ENCODE peak calls at places on chromosomes 5 and 9, in four cellular contexts. U, I, V and N are unnamed samples.

GRCh38 chr9:126157409-126157808 is 169.2 kb upstream of the MVB12B start:
- DNase-seq in U (no peak), V (no peak), I (no peak), N (no peak)

GRCh38 chr5:152942633-152943336 is 537.7 kb upstream of the NMUR2 start:
- DNase-seq in I (no peak), U (no peak), V (no peak), N (no peak)

GRCh38 chr9:109244179-109245132 is 76.4 kb downstream of the EPB41L4B start:
- DNase-seq in U (peak; percentile 52), I (peak; percentile 80), V (peak; percentile 68), N (peak; percentile 90)

GRCh38 chr5:13993926-13994325 is 49.4 kb upstream of the DNAH5 start:
- DNase-seq in I (no peak), V (no peak), U (no peak), N (no peak)

GRCh38 chr9:426264-426663 is 211.6 kb downstream of the DOCK8 start:
- DNase-seq in U (no peak), I (no peak), V (no peak), N (no peak)

GRCh38 chr5:28748446-28748845 is 1710.1 kb upstream of the CDH9 start:
- DNase-seq in I (no peak), U (no peak), V (no peak), N (no peak)

GRCh38 chr9:93594041-93594756 is 17.8 kb downstream of the PHF2 start:
- DNase-seq in I (no peak), U (no peak), V (no peak), N (no peak)

GRCh38 chr5:137501846-137502406 is 2.8 kb upstream of the SPOCK1 start:
- DNase-seq in V (peak; percentile 38), I (no peak), U (no peak), N (no peak)

GRCh38 chr9:105535920-105536668 is 21.8 kb upstream of the FKTN start:
- DNase-seq in V (no peak), I (no peak), U (no peak), N (no peak)

GRCh38 chr9:5958273-5958672 is 57.2 kb downstream of the RANBP6 start:
- DNase-seq in U (no peak), V (no peak), I (no peak), N (peak; percentile 63)

GRCh38 chr5:147427784-147428401 is 82.0 kb downstream of the DPYSL3 start:
- DNase-seq in V (peak; percentile 57), I (no peak), U (no peak), N (no peak)

GRCh38 chr9:85215936-85216335 is 525.8 kb downstream of the AGTPBP1 start:
- DNase-seq in V (peak; percentile 81), U (no peak), I (no peak), N (no peak)

GRCh38 chr5:98768160-98769005 is 5.1 kb upstream of the RGMB start:
- DNase-seq in U (no peak), I (peak; percentile 89), V (peak; percentile 76), N (peak; percentile 67)

GRCh38 chr9:130846487-130847305 is 11.6 kb downstream of the ABL1 start:
- DNase-seq in V (peak; percentile 79), I (no peak), U (no peak), N (no peak)

GRCh38 chr9:130173462-130173876 is 1.3 kb downstream of the NCS1 start:
- DNase-seq in I (no peak), U (no peak), V (peak; percentile 63), N (no peak)

GRCh38 chr5:122458278-122458872 is 146.3 kb downstream of the SNCAIP start:
- DNase-seq in V (peak; percentile 49), U (peak; percentile 21), I (no peak), N (peak; percentile 69)

GRCh38 chr5:96997265-96997859 is 61.5 kb downstream of the LNPEP start:
- DNase-seq in V (peak; percentile 68), U (peak; percentile 32), I (no peak), N (peak; percentile 85)

GRCh38 chr5:73523861-73524260 is 25.6 kb downstream of the BTF3 start:
- DNase-seq in V (peak; percentile 43), U (no peak), I (no peak), N (no peak)

GRCh38 chr5:135553688-135554462 is 18.1 kb upstream of the NEUROG1 start:
- DNase-seq in U (peak; percentile 43), V (peak; percentile 66), I (peak; percentile 76), N (no peak)

GRCh38 chr9:21830589-21830988 is 28.2 kb downstream of the MTAP start:
- DNase-seq in I (no peak), U (no peak), V (peak; percentile 70), N (no peak)

GRCh38 chr5:78573318-78573717 is 75.3 kb downstream of the LHFPL2 start:
- DNase-seq in U (no peak), V (no peak), I (no peak), N (no peak)

GRCh38 chr5:2687746-2688145 is 63.7 kb downstream of the IRX2 start:
- DNase-seq in U (no peak), V (no peak), I (no peak), N (no peak)
- H2AFZ ChIP-seq in U (no peak overlapping the region), V (no peak overlapping the region), I (no peak overlapping the region), N (no peak overlapping the region)

GRCh38 chr5:115377468-115378217 is 81.2 kb upstream of the CCDC112 start:
- DNase-seq in I (no peak), V (peak; percentile 94), U (peak; percentile 35), N (no peak)
- H2AFZ ChIP-seq in I (no peak overlapping the region), V (peak overlapping the region; percentile 12), U (peak overlapping the region; percentile 59), N (no peak overlapping the region)

DNA sequence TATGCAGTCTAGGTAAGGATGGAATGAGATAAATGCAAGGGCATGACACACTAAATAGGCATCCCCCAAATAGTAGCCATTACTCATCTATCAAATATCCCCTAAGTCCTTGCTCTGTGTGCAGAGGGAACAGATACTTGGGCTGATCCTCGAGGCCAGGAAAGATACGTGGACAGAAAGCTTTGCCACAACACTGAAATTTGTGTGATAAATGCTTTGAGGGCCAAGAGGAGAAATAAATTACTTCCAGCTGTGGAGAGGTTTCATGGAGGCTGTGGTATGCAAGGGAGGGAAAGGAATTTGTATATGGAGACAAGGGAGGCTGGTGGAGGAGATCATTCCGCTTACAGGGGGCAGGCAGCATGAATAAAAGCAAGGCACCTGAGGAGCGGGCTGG is 18.5 kb downstream of the ATOX1 start:
- DNase-seq in V (peak; percentile 94), U (no peak), I (no peak), N (no peak)
- H2AFZ ChIP-seq in V (no peak overlapping the region), U (no peak overlapping the region), I (no peak overlapping the region), N (no peak overlapping the region)

DNA sequence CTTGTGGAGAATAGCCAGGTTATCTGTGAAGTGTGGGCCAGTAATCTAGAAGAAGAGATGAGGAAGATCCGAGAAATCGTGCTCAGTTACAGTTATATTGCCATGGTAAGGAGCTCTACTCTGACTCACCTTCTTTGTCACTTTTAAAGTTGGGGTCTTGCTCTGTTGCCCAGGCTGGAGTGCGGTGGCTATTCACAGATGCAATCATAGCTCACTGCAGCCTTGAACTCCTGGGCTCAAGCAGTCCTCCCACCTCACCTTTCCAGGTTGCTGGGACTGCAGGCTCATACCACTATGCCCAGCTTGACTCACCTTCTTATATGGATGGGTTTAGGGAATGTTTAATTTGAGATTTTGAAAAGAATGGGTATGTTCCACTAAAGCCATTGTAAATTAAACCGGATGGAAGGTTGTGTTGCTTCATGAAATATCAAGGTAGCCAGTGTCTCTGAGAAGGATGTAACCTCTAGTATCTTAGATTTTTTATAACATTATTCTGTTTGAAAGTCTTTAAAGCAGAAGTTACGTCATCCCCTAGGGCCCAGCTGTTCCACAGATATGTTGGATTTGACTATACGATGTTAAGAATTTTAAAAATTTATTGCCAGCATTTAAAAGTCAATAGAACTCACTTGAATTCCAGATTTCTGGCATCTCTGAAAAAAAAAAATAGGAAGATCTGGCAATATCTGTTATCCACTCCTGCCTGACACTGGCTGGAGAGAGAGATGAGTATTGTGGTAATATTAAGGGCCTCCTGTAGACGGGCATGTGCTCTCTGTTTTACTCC is 5.1 kb downstream of the CNOT8 start:
- DNase-seq in I (no peak), V (no peak), U (no peak), N (no peak)
- H2AFZ ChIP-seq in I (no peak overlapping the region), V (no peak overlapping the region), U (no peak overlapping the region), N (no peak overlapping the region)